ENCODE peak calls at places on chromosomes 5 and 9, in four cellular contexts. U, F, T and O are unnamed samples.

GRCh38 chr5:119288364-119289047 is 67.3 kb upstream of the TNFAIP8 start:
- DNase-seq in F (no peak), U (no peak), T (no peak), O (no peak)

GRCh38 chr5:147628054-147628895 is 118.4 kb upstream of the DPYSL3 start:
- DNase-seq in F (peak), T (peak), U (peak), O (peak)

GRCh38 chr9:2477755-2478154 is 143.8 kb upstream of the VLDLR start:
- DNase-seq in T (no peak), U (no peak), F (peak), O (no peak)

GRCh38 chr5:67520161-67520886 is 323.7 kb upstream of the CD180 start:
- DNase-seq in U (no peak), T (no peak), F (no peak), O (no peak)

GRCh38 chr5:67361932-67362729 is 165.5 kb upstream of the CD180 start:
- DNase-seq in F (no peak), U (no peak), T (no peak), O (no peak)

GRCh38 chr9:135156525-135157510 is 69.3 kb downstream of the OLFM1 start:
- DNase-seq in U (peak), T (peak), F (peak), O (peak)

GRCh38 chr5:54743997-54744788 is 226.6 kb downstream of the SNX18 start:
- DNase-seq in U (no peak), T (peak), F (peak), O (no peak)

GRCh38 chr5:74667396-74667795 is 17.6 kb upstream of the HEXB start:
- DNase-seq in U (no peak), T (no peak), F (no peak), O (no peak)

GRCh38 chr9:124783830-124784229 is 6.9 kb downstream of the OLFML2A start:
- DNase-seq in T (no peak), F (no peak), U (peak), O (no peak)

GRCh38 chr9:126698251-126698650 is 84.5 kb downstream of the LMX1B start:
- DNase-seq in T (no peak), F (no peak), U (peak), O (no peak)

GRCh38 chr5:135973323-135974018 is 18.7 kb upstream of the LECT2 start:
- DNase-seq in T (no peak), F (peak), U (no peak), O (no peak)

GRCh38 chr5:51387854-51388320 is 4.6 kb downstream of the ISL1 start:
- DNase-seq in U (peak), T (no peak), F (no peak), O (no peak)

GRCh38 chr5:149409268-149409948 is 30.3 kb upstream of the IL17B start:
- DNase-seq in F (no peak), U (no peak), T (no peak), O (no peak)

GRCh38 chr9:33290994-33291397 is 680 bp downstream of the NFX1 start:
- DNase-seq in U (no peak), F (peak), T (peak), O (peak)

DNA sequence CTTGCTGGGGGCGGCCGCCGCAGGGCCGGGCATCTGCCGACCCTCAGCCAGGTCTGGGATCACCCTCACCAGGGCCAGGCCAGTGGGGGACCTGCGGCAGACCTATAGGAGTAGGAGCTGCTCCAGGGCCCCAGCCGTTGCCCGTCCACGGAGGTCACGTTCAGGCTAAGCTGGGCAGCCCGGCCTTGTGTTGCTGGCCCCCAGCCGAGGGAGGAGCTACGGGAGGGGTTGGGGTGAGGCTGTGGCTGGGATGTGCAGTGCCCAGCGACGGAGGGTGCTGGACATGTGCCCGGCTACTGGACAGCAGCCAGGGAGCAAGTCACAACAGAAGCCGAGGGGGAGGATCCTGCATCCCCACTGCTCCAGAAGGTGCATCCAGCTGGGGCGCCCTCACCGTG is 39.6 kb upstream of the SLC6A19 start:
- DNase-seq in F (no peak), U (no peak), T (no peak), O (no peak)
- TF ChIP-seq ELF4 in F (no peak), U (no peak), T (no peak), O (no peak)

DNA sequence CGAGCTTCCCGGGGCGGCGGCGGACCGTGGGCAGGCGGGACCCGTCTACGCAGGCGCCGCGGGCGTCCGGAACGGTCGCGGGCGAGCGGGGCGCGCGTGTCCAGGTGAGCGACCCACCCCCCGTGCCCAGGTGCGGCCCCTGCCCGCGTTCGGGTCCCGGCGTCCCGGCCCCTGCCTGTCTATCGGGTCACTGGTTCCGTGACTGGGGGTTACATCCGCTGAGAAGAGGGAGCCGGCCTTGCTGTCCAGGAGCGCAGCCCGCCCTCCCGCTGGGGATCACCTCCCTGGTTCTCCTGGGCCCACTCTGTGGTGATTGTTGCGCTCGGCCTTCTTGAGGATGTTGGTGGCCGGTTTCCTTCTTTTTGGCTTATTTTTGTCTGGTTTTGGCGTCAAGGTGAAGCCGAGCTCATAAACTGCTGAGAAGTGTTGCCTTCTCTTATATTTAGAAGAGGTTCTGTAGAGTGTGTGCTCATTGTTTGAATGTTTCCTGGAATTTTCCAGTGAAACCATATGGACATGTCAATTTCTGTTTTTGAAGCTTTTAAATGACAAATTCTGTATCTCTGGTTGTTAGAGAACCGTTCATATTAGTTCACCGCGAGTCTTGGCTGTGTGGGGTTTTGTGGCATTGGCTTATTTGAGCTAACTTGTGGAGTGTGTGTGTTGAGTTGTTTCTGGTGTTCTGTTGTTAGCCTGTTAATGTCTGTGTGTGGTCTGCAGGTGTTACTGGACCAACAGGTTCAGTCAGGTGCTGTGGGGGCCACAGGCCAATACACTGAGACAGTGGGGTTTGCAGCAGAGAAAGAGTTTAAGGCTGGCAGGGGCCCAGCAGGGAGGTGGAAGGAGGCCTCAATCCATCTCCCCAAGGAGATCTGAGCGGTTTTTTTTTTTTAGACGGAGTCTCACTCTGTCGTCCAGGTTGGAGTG is 621 bp downstream of the CEP72 start:
- DNase-seq in F (no peak), U (no peak), T (peak), O (peak)
- TF ChIP-seq ELF4 in F (no peak), U (no peak), T (no peak), O (no peak)

DNA sequence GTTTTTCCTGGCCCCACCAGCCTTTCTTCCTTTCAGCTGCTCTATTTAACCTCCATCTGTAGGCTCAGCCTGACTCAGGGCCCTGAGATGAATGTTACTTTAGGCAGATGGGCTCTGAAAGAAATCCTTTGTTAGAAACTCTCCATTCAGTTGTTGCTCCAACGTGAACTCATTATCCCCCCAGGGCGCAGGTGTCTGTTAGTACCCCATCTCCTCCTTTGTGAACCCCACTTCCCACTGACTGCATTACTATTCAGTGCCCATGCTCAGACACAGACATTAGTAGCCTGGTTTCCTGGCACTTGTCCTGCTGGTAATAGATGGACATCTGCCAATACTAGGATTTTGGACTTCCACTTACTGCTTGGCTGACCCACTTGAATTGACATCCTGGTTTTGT is 1271.6 kb downstream of the PTPRD start:
- DNase-seq in U (no peak), T (no peak), F (no peak), O (no peak)
- TF ChIP-seq ELF4 in U (no peak), T (no peak), F (no peak), O (no peak)

GRCh38 chr5:65874241-65874640 is 52.1 kb upstream of the ERBIN start:
- DNase-seq in T (no peak), U (no peak), F (no peak), O (no peak)
- TF ChIP-seq ELF4 in T (no peak), U (no peak), F (no peak), O (no peak)

GRCh38 chr5:108857905-108858304 is 110.2 kb downstream of the FER start:
- DNase-seq in U (no peak), T (no peak), F (no peak), O (no peak)

DNA sequence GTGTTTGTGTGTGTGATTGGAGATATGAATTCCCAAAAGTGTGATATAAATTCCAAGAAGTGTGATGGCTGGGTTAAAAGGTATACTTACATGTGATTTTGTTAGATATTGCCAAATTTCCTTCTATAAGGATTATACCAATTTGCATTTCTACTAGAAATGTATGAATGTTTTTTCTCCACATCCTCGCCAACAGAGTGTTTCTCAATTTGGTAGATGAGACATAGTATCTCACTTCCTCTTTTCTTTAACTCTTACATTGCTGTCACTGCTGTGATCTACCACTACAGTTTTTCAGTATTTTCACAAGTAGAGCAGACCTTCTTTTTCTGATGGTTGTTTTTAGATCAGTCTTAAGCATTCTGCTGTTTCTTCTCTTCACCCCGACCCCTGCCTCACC is 111.3 kb downstream of the FER start:
- DNase-seq in F (no peak), T (peak), U (no peak), O (no peak)
- TF ChIP-seq ELF4 in F (no peak), T (no peak), U (no peak), O (no peak)

DNA sequence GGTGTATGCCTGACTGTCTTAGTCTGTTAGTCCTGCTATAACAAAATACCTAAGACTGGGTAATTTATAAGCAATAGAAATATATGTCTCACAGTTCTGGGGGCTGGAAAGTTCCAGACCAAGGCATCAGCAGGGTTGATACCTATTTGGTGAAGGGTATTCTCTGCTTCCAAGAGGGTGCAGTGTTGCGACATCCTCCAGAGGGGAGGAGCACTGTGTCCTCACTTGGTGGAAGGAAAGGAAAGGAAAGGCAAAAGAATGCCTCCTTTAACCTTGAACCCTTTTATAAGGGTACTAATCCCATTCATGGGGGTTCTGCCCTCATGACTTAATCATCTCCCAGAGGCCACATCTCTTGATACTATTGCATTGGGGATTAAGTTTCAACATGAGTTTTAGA is 42.0 kb upstream of the SLC24A2 start:
- DNase-seq in F (no peak), T (no peak), U (no peak), O (no peak)
- TF ChIP-seq ELF4 in F (no peak), T (no peak), U (no peak), O (no peak)

GRCh38 chr5:172410839-172411238 is 43.5 kb downstream of the SH3PXD2B start:
- DNase-seq in U (no peak), T (no peak), F (no peak), O (no peak)

GRCh38 chr5:172410160-172410559 is 44.2 kb downstream of the SH3PXD2B start:
- DNase-seq in U (no peak), F (no peak), T (no peak), O (no peak)

GRCh38 chr5:172413601-172414000 is 40.7 kb downstream of the SH3PXD2B start:
- DNase-seq in F (no peak), T (no peak), U (no peak), O (no peak)

GRCh38 chr5:172412724-172413260 is 41.5 kb downstream of the SH3PXD2B start:
- DNase-seq in U (no peak), T (no peak), F (no peak), O (no peak)

DNA sequence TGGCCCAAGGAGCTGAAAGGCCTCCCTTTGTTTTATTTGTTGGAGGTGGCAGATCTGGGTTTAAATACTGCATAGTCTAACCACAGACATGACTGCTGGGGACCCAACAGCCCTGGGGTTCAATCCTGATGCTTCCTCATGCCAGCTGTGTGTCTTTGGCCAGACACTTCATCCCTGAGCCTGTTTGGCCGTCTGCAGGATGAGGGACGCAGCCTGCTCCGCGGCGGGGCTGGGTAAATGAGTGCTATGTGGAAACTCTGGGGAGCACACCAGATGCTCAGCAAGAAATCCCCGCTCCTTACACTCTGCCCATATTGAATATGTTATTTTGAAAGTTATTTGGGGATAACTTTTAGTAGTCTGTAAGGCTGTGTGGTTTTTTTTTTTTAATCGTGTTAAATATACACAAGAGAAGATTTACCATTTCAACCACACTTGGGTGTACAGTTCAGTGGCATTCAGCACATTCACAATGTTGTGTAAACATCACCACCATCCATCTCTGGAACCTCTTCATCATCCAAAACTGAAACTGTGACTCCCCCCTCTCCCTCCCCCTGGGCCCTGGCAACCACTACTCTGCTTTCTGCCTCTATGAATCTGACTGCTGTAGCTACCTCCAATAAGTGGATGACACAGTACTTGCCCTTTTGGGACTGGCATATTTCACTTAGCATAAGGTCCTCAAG is 42.8 kb downstream of the SH3PXD2B start:
- DNase-seq in U (no peak), F (no peak), T (no peak), O (no peak)
- TF ChIP-seq ELF4 in U (no peak), F (no peak), T (no peak), O (no peak)

GRCh38 chr5:16619136-16619535 is 2.3 kb upstream of the RETREG1 start:
- DNase-seq in U (no peak), F (no peak), T (no peak), O (no peak)

GRCh38 chr5:16617272-16617973 is 626 bp upstream of the RETREG1 start:
- DNase-seq in U (no peak), T (no peak), F (no peak), O (no peak)

GRCh38 chr5:16618138-16618897 is 1.5 kb upstream of the RETREG1 start:
- DNase-seq in F (no peak), U (no peak), T (no peak), O (no peak)

GRCh38 chr5:16615737-16616535 is 861 bp downstream of the RETREG1 start:
- DNase-seq in F (no peak), U (no peak), T (no peak), O (no peak)

GRCh38 chr5:16616536-16617271 is at the start of gene RETREG1:
- DNase-seq in F (no peak), T (no peak), U (peak), O (peak)
- TF ChIP-seq ELF4 in F (no peak), T (no peak), U (no peak), O (no peak)

DNA sequence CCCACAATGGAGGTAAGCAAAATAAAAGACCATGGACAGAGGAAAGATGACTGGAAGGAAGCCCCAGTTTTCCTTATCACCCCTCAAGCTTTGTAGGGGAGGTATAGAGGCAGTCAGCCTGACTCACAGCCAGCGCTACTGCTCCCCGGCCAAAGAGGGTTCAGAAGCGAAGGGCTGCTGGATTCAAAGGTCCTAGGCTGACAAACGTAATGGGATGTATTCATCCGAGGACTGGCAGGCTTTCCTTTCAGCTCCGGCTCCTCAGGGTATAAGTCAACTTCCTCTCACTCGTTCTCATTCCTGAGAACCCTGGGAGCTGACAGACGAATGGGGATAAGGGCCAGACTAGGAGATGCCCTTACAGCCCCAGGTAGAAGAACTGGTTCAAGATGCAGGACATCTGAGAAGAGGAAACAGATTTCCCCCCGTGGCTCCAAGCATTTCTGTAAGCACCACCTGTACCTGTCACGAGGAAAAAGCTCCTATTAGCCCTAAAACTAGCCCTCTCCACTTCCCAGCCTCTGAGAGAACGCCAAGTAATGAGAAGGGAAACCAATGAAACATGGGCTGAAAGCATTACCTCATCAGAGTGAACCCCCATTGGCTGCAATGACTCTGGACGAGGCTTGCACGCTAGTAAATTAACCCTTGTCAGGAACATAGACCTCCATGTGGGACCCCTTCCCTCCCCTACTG is 22.1 kb upstream of the FAM13B start:
- DNase-seq in U (no peak), T (peak), F (peak), O (no peak)
- TF ChIP-seq ELF4 in U (no peak), T (no peak), F (no peak), O (no peak)